ENCODE peak calls at places on chromosomes 4 and X, in nine cellular contexts. Y is GM12865, G is H9, E is GM13977, R is fibroblast of the aortic adventitia, B is WTC11, M is left lung, U is AG04450, X is GM13976. Q is an unnamed sample.

GRCh38 chrX:133670394-133670793 is 255.1 kb upstream of the GPC4 start:
- DNase-seq in Y (peak), G (no peak), E (peak), R (peak), B (no peak), M (no peak), U (peak), X (peak), Q (no peak)

GRCh38 chr4:121233982-121234381 is 69.9 kb upstream of the TNIP3 start:
- DNase-seq in Y (no peak), G (no peak), E (no peak), R (no peak), B (no peak), M (no peak), U (no peak), X (no peak), Q (no peak)

GRCh38 chr4:37604464-37604863 is 81.7 kb downstream of the RELL1 start:
- DNase-seq in Y (peak), G (no peak), E (no peak), R (peak), B (no peak), M (no peak), U (no peak), X (no peak), Q (no peak)

GRCh38 chr4:53015681-53016080 is 153.6 kb downstream of the RASL11B start:
- DNase-seq in Y (peak), G (peak), E (no peak), R (peak), B (peak), M (no peak), U (no peak), X (no peak), Q (no peak)

GRCh38 chr4:2359591-2360390 is 58.7 kb downstream of the ZFYVE28 start:
- DNase-seq in Y (no peak), G (no peak), E (no peak), R (no peak), B (no peak), M (no peak), U (no peak), X (no peak), Q (no peak)

GRCh38 chr4:111778543-111778942 is 366.7 kb upstream of the FAM241A start:
- DNase-seq in Y (no peak), G (no peak), E (no peak), R (peak), B (no peak), M (no peak), U (no peak), X (no peak), Q (no peak)

GRCh38 chr4:170243662-170244288 is 154.0 kb upstream of the AADAT start:
- DNase-seq in Y (no peak), G (no peak), E (no peak), R (no peak), B (no peak), M (no peak), U (no peak), X (no peak), Q (no peak)

GRCh38 chrX:116345953-116346352 is 90.5 kb upstream of the SLC6A14 start:
- DNase-seq in Y (peak), G (no peak), E (no peak), R (no peak), B (no peak), M (no peak), U (no peak), X (no peak), Q (no peak)

GRCh38 chr4:132203618-132204017 is 945.5 kb upstream of the PCDH10 start:
- DNase-seq in Y (no peak), G (no peak), E (no peak), R (no peak), B (no peak), M (no peak), U (no peak), X (no peak), Q (no peak)

GRCh38 chrX:17860179-17860780 is 818 bp downstream of the RAI2 start:
- DNase-seq in Y (no peak), G (no peak), E (no peak), R (peak), B (peak), M (no peak), U (no peak), X (no peak), Q (no peak)

GRCh38 chr4:144204431-144204830 is 63.9 kb upstream of the GYPA start:
- DNase-seq in Y (no peak), G (no peak), E (no peak), R (no peak), B (no peak), M (no peak), U (no peak), X (no peak), Q (no peak)

GRCh38 chr4:52655505-52655904 is 3.6 kb downstream of the USP46 start:
- DNase-seq in Y (no peak), G (no peak), E (no peak), R (peak), B (no peak), M (no peak), U (no peak), X (no peak), Q (no peak)

GRCh38 chr4:41069268-41069667 is 145.1 kb downstream of the APBB2 start:
- DNase-seq in Y (no peak), G (no peak), E (no peak), R (no peak), B (no peak), M (no peak), U (no peak), X (no peak), Q (no peak)

GRCh38 chr4:57233391-57233790 is 123.2 kb upstream of the IGFBP7 start:
- DNase-seq in Y (no peak), G (no peak), E (no peak), R (peak), B (no peak), M (no peak), U (peak), X (no peak), Q (no peak)

GRCh38 chrX:51148848-51149247 is 183.8 kb upstream of the NUDT10 start:
- DNase-seq in Y (no peak), G (peak), E (no peak), R (no peak), B (peak), M (no peak), U (no peak), X (no peak), Q (no peak)

GRCh38 chr4:186203391-186203802 is 12.0 kb downstream of the CYP4V2 start:
- DNase-seq in Y (no peak), G (no peak), E (no peak), R (no peak), B (no peak), M (no peak), U (no peak), X (no peak), Q (no peak)

GRCh38 chr4:108685036-108685686 is 34.8 kb downstream of the OSTC start:
- DNase-seq in Y (no peak), G (no peak), E (no peak), R (peak), B (no peak), M (no peak), U (no peak), X (no peak), Q (no peak)

GRCh38 chr4:108635070-108635655 is 14.8 kb downstream of the RPL34 start:
- DNase-seq in Y (no peak), G (no peak), E (no peak), R (no peak), B (no peak), M (no peak), U (no peak), X (no peak), Q (no peak)

GRCh38 chr4:26866203-26866602 is 5.6 kb downstream of the STIM2 start:
- DNase-seq in Y (no peak), G (no peak), E (no peak), R (no peak), B (no peak), M (no peak), U (no peak), X (no peak), Q (no peak)

GRCh38 chr4:88286897-88287296 is 2.5 kb upstream of the PPM1K start:
- DNase-seq in Y (no peak), G (no peak), E (no peak), R (peak), B (no peak), M (no peak), U (no peak), X (no peak), Q (no peak)

GRCh38 chrX:100447563-100448397 is 37.7 kb upstream of the PCDH19 start:
- DNase-seq in Y (no peak), G (peak), E (peak), R (peak), B (peak), M (peak), U (no peak), X (peak), Q (peak)
- TF ChIP-seq CTCF in Y (peak), G (peak), E (peak), R (peak), B (peak), M (peak), U (peak), X (peak), Q (peak)

DNA sequence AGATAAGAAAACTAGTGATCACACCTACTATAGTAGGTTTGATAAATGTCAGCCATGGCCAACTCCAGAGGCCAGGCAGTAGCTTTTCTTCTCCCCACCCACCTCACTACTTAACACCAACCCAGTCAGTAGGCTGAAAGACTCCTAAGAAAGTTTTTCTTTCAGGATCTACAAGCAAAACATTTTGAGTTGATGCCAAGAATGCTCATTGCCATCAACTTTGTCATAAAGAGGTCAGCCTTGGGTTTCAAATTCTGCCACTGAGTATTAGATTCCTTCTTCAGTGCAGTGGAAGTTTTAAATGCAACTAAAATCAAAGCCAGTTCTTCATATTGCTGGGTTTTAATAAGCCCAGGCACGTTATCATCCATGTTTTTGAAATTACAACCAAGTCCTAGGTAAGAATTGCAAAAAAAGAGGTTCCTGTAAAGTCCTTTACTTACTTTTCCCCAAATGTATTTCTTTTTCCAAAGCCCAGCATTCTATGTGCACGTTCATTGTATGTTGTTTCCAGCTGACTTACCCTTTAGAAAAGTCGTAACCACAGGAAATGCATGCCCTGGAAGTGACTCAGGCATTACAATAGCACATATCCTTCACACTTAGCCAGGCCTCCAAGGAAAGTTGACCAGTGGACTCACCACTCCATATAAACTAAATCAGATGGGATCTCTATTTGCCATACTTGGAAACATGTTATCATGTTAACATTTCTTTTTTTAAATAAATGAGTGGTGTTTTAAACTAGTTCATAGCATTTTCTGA is 229.9 kb downstream of the SOX3 start:
- DNase-seq in Y (no peak), G (peak), E (no peak), R (peak), B (no peak), M (no peak), U (no peak), X (no peak), Q (no peak)
- TF ChIP-seq CTCF in Y (no peak), G (no peak), E (no peak), R (no peak), B (no peak), M (no peak), U (no peak), X (no peak), Q (no peak)

GRCh38 chrX:115040417-115040816 is 23.0 kb upstream of the IL13RA2 start:
- DNase-seq in Y (no peak), G (no peak), E (no peak), R (no peak), B (peak), M (no peak), U (no peak), X (no peak), Q (no peak)
- TF ChIP-seq CTCF in Y (no peak), G (peak), E (no peak), R (no peak), B (no peak), M (no peak), U (no peak), X (no peak), Q (no peak)

GRCh38 chrX:143461616-143462015 is 55.7 kb downstream of the SPANXN3 start:
- DNase-seq in Y (no peak), G (no peak), E (no peak), R (no peak), B (no peak), M (no peak), U (no peak), X (no peak), Q (no peak)
- TF ChIP-seq CTCF in Y (no peak), G (no peak), E (no peak), R (no peak), B (no peak), M (no peak), U (no peak), X (no peak), Q (no peak)

GRCh38 chr4:66741081-66741480 is 804.2 kb downstream of the CENPC start:
- DNase-seq in Y (no peak), G (no peak), E (no peak), R (peak), B (no peak), M (no peak), U (no peak), X (no peak), Q (no peak)
- TF ChIP-seq CTCF in Y (no peak), G (no peak), E (no peak), R (no peak), B (no peak), M (no peak), U (no peak), X (no peak), Q (no peak)